ENCODE peak calls at places on chromosomes 12 and 14, in seven cellular contexts. One of them, this sample, is unnamed.

GRCh38 chr14:90300649-90301048 is 31.1 kb downstream of the NRDE2 start:
- DNase-seq in SJSA1: no peak
- DNase-seq in CD8-positive, alpha-beta memory T cell: no peak
- DNase-seq in GM12865: no peak
- DNase-seq in effector memory CD4-positive, alpha-beta T cell: no peak
- DNase-seq in AG09309: no peak
- DNase-seq in AG04450: no peak
- DNase-seq in this sample: no peak

GRCh38 chr12:102888511-102888910 is 28.5 kb downstream of the PAH start:
- DNase-seq in SJSA1: no peak
- DNase-seq in CD8-positive, alpha-beta memory T cell: no peak
- DNase-seq in GM12865: no peak
- DNase-seq in effector memory CD4-positive, alpha-beta T cell: no peak
- DNase-seq in AG09309: no peak
- DNase-seq in AG04450: no peak
- DNase-seq in this sample: no peak

GRCh38 chr12:101172316-101172715 is 37.7 kb downstream of the SLC5A8 start:
- DNase-seq in SJSA1: no peak
- DNase-seq in CD8-positive, alpha-beta memory T cell: no peak
- DNase-seq in GM12865: peak; percentile 7
- DNase-seq in effector memory CD4-positive, alpha-beta T cell: no peak
- DNase-seq in AG09309: peak; percentile 4
- DNase-seq in AG04450: no peak
- DNase-seq in this sample: no peak

GRCh38 chr14:102464846-102465341 is 44.7 kb downstream of the ANKRD9 start:
- DNase-seq in SJSA1: no peak
- DNase-seq in CD8-positive, alpha-beta memory T cell: no peak
- DNase-seq in GM12865: no peak
- DNase-seq in effector memory CD4-positive, alpha-beta T cell: no peak
- DNase-seq in AG09309: no peak
- DNase-seq in AG04450: no peak
- DNase-seq in this sample: no peak

GRCh38 chr14:72404998-72405397 is 472.8 kb downstream of the RGS6 start:
- DNase-seq in SJSA1: no peak
- DNase-seq in CD8-positive, alpha-beta memory T cell: no peak
- DNase-seq in GM12865: no peak
- DNase-seq in effector memory CD4-positive, alpha-beta T cell: no peak
- DNase-seq in AG09309: no peak
- DNase-seq in AG04450: no peak
- DNase-seq in this sample: no peak

GRCh38 chr14:34650786-34651584 is 21.0 kb upstream of the SNX6 start:
- DNase-seq in SJSA1: no peak
- DNase-seq in CD8-positive, alpha-beta memory T cell: no peak
- DNase-seq in GM12865: no peak
- DNase-seq in effector memory CD4-positive, alpha-beta T cell: no peak
- DNase-seq in AG09309: peak; percentile 99
- DNase-seq in AG04450: peak; percentile 98
- DNase-seq in this sample: peak; percentile 99

GRCh38 chr12:55642275-55643068 is 5.8 kb downstream of the OR10P1 start:
- DNase-seq in SJSA1: no peak
- DNase-seq in CD8-positive, alpha-beta memory T cell: no peak
- DNase-seq in GM12865: peak; percentile 48
- DNase-seq in effector memory CD4-positive, alpha-beta T cell: no peak
- DNase-seq in AG09309: no peak
- DNase-seq in AG04450: no peak
- DNase-seq in this sample: no peak

GRCh38 chr14:101604935-101605767 is 43.9 kb downstream of the DIO3 start:
- DNase-seq in SJSA1: no peak
- DNase-seq in CD8-positive, alpha-beta memory T cell: no peak
- DNase-seq in GM12865: no peak
- DNase-seq in effector memory CD4-positive, alpha-beta T cell: no peak
- DNase-seq in AG09309: no peak
- DNase-seq in AG04450: no peak
- DNase-seq in this sample: no peak

GRCh38 chr12:120078868-120079267 is 37.7 kb downstream of the RAB35 start:
- DNase-seq in SJSA1: no peak
- DNase-seq in CD8-positive, alpha-beta memory T cell: no peak
- DNase-seq in GM12865: no peak
- DNase-seq in effector memory CD4-positive, alpha-beta T cell: no peak
- DNase-seq in AG09309: no peak
- DNase-seq in AG04450: no peak
- DNase-seq in this sample: no peak

GRCh38 chr14:92988786-92989755 is 66.1 kb downstream of the CHGA start:
- DNase-seq in SJSA1: peak; percentile 47
- DNase-seq in CD8-positive, alpha-beta memory T cell: no peak
- DNase-seq in GM12865: no peak
- DNase-seq in effector memory CD4-positive, alpha-beta T cell: no peak
- DNase-seq in AG09309: no peak
- DNase-seq in AG04450: no peak
- DNase-seq in this sample: no peak

GRCh38 chr12:7289743-7290142 is 14.1 kb upstream of the ACSM4 start:
- DNase-seq in SJSA1: no peak
- DNase-seq in CD8-positive, alpha-beta memory T cell: no peak
- DNase-seq in GM12865: no peak
- DNase-seq in effector memory CD4-positive, alpha-beta T cell: no peak
- DNase-seq in AG09309: no peak
- DNase-seq in AG04450: no peak
- DNase-seq in this sample: no peak

GRCh38 chr14:90645842-90646443 is 170.3 kb downstream of the TTC7B start:
- DNase-seq in SJSA1: peak; percentile 50
- DNase-seq in CD8-positive, alpha-beta memory T cell: no peak
- DNase-seq in GM12865: no peak
- DNase-seq in effector memory CD4-positive, alpha-beta T cell: no peak
- DNase-seq in AG09309: no peak
- DNase-seq in AG04450: no peak
- DNase-seq in this sample: no peak

GRCh38 chr12:130958557-130959140 is 4.9 kb downstream of the ADGRD1 start:
- DNase-seq in SJSA1: no peak
- DNase-seq in CD8-positive, alpha-beta memory T cell: no peak
- DNase-seq in GM12865: no peak
- DNase-seq in effector memory CD4-positive, alpha-beta T cell: no peak
- DNase-seq in AG09309: no peak
- DNase-seq in AG04450: no peak
- DNase-seq in this sample: no peak

GRCh38 chr12:45128637-45129036 is 77.7 kb upstream of the DBX2 start:
- DNase-seq in SJSA1: no peak
- DNase-seq in CD8-positive, alpha-beta memory T cell: no peak
- DNase-seq in GM12865: no peak
- DNase-seq in effector memory CD4-positive, alpha-beta T cell: no peak
- DNase-seq in AG09309: no peak
- DNase-seq in AG04450: no peak
- DNase-seq in this sample: no peak

GRCh38 chr12:107304588-107305532 is 211.5 kb upstream of the CRY1 start:
- DNase-seq in SJSA1: no peak
- DNase-seq in CD8-positive, alpha-beta memory T cell: no peak
- DNase-seq in GM12865: no peak
- DNase-seq in effector memory CD4-positive, alpha-beta T cell: no peak
- DNase-seq in AG09309: no peak
- DNase-seq in AG04450: no peak
- DNase-seq in this sample: no peak

GRCh38 chr12:122684297-122684696 is 18.9 kb downstream of the HCAR2 start:
- DNase-seq in SJSA1: no peak
- DNase-seq in CD8-positive, alpha-beta memory T cell: no peak
- DNase-seq in GM12865: no peak
- DNase-seq in effector memory CD4-positive, alpha-beta T cell: no peak
- DNase-seq in AG09309: no peak
- DNase-seq in AG04450: no peak
- DNase-seq in this sample: no peak

DNA sequence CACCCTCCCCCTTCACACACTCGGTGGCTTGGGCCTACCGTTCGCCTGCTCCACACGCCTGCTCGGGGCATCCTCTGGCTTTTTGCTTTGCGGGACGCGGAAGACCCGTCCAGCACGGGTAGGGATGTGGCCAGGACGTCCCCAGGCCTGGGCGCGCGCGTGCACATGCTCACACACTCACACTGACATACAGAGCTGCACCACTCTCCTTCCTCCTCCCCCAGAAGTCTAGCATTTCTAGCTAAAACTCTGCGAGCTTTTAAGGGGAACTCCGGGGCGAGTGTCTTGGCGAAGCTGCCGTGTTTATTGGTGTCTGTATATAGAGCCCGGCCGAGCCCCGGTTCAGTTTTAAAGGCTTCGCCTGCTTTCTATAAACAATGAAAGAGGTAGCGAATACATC is 5.0 kb downstream of the TBX5 start:
- DNase-seq in SJSA1: no peak
- DNase-seq in CD8-positive, alpha-beta memory T cell: no peak
- DNase-seq in GM12865: no peak
- DNase-seq in effector memory CD4-positive, alpha-beta T cell: no peak
- DNase-seq in AG09309: peak; percentile 67
- DNase-seq in AG04450: peak; percentile 79
- DNase-seq in this sample: peak; percentile 53
- H3K4me3 ChIP-seq in SJSA1: no peak overlapping the region
- H3K4me3 ChIP-seq in CD8-positive, alpha-beta memory T cell: no peak overlapping the region
- H3K4me3 ChIP-seq in GM12865: no peak overlapping the region
- H3K4me3 ChIP-seq in effector memory CD4-positive, alpha-beta T cell: no peak overlapping the region
- H3K4me3 ChIP-seq in AG09309: peak overlapping the region; percentile 30
- H3K4me3 ChIP-seq in AG04450: peak overlapping the region; percentile 83
- H3K4me3 ChIP-seq in this sample: no peak overlapping the region

DNA sequence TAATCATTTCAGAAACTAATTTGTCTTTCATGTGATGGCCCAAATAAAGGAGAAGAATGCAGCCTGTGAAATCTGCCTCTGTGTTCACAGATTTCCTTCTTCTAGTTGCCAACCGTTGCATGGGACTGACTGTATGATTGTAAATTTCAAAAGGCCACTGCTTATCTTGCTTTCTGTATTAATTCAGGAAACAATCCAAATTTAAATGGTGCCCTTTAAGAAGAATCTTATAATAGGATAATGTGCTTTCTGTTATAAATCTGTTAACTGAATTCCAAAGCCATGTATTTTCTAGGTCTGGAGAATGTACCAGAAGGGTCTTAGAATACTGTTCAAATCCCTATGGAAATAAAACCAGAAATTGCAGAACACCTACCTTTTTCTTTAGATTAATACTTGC is 58.6 kb upstream of the ATP2A2 start:
- DNase-seq in SJSA1: no peak
- DNase-seq in CD8-positive, alpha-beta memory T cell: no peak
- DNase-seq in GM12865: no peak
- DNase-seq in effector memory CD4-positive, alpha-beta T cell: no peak
- DNase-seq in AG09309: no peak
- DNase-seq in AG04450: no peak
- DNase-seq in this sample: no peak
- H3K4me3 ChIP-seq in SJSA1: no peak overlapping the region
- H3K4me3 ChIP-seq in CD8-positive, alpha-beta memory T cell: no peak overlapping the region
- H3K4me3 ChIP-seq in GM12865: no peak overlapping the region
- H3K4me3 ChIP-seq in effector memory CD4-positive, alpha-beta T cell: no peak overlapping the region
- H3K4me3 ChIP-seq in AG09309: no peak overlapping the region
- H3K4me3 ChIP-seq in AG04450: no peak overlapping the region
- H3K4me3 ChIP-seq in this sample: no peak overlapping the region

GRCh38 chr12:115758886-115759620 is 518.4 kb downstream of the MED13L start:
- DNase-seq in SJSA1: no peak
- DNase-seq in CD8-positive, alpha-beta memory T cell: no peak
- DNase-seq in GM12865: no peak
- DNase-seq in effector memory CD4-positive, alpha-beta T cell: no peak
- DNase-seq in AG09309: no peak
- DNase-seq in AG04450: no peak
- DNase-seq in this sample: no peak
- H3K4me3 ChIP-seq in SJSA1: no peak overlapping the region
- H3K4me3 ChIP-seq in CD8-positive, alpha-beta memory T cell: no peak overlapping the region
- H3K4me3 ChIP-seq in GM12865: no peak overlapping the region
- H3K4me3 ChIP-seq in effector memory CD4-positive, alpha-beta T cell: no peak overlapping the region
- H3K4me3 ChIP-seq in AG09309: no peak overlapping the region
- H3K4me3 ChIP-seq in AG04450: peak overlapping the region; percentile 44
- H3K4me3 ChIP-seq in this sample: no peak overlapping the region

GRCh38 chr14:89040080-89040437 is 215.6 kb downstream of the TTC8 start:
- DNase-seq in SJSA1: no peak
- DNase-seq in CD8-positive, alpha-beta memory T cell: no peak
- DNase-seq in GM12865: no peak
- DNase-seq in effector memory CD4-positive, alpha-beta T cell: no peak
- DNase-seq in AG09309: no peak
- DNase-seq in AG04450: no peak
- DNase-seq in this sample: no peak
- H3K4me3 ChIP-seq in SJSA1: no peak overlapping the region
- H3K4me3 ChIP-seq in CD8-positive, alpha-beta memory T cell: no peak overlapping the region
- H3K4me3 ChIP-seq in GM12865: no peak overlapping the region
- H3K4me3 ChIP-seq in effector memory CD4-positive, alpha-beta T cell: no peak overlapping the region
- H3K4me3 ChIP-seq in AG09309: no peak overlapping the region
- H3K4me3 ChIP-seq in AG04450: no peak overlapping the region
- H3K4me3 ChIP-seq in this sample: no peak overlapping the region

GRCh38 chr12:56994231-56994746 is 12.1 kb downstream of the ZBTB39 start:
- DNase-seq in SJSA1: no peak
- DNase-seq in CD8-positive, alpha-beta memory T cell: no peak
- DNase-seq in GM12865: no peak
- DNase-seq in effector memory CD4-positive, alpha-beta T cell: no peak
- DNase-seq in AG09309: no peak
- DNase-seq in AG04450: no peak
- DNase-seq in this sample: no peak
- H3K4me3 ChIP-seq in SJSA1: no peak overlapping the region
- H3K4me3 ChIP-seq in CD8-positive, alpha-beta memory T cell: no peak overlapping the region
- H3K4me3 ChIP-seq in GM12865: no peak overlapping the region
- H3K4me3 ChIP-seq in effector memory CD4-positive, alpha-beta T cell: no peak overlapping the region
- H3K4me3 ChIP-seq in AG09309: no peak overlapping the region
- H3K4me3 ChIP-seq in AG04450: no peak overlapping the region
- H3K4me3 ChIP-seq in this sample: no peak overlapping the region

GRCh38 chr14:86363047-86363446 is 833.1 kb downstream of the FLRT2 start:
- DNase-seq in SJSA1: no peak
- DNase-seq in CD8-positive, alpha-beta memory T cell: no peak
- DNase-seq in GM12865: no peak
- DNase-seq in effector memory CD4-positive, alpha-beta T cell: no peak
- DNase-seq in AG09309: no peak
- DNase-seq in AG04450: no peak
- DNase-seq in this sample: no peak

GRCh38 chr14:86363576-86363975 is 833.6 kb downstream of the FLRT2 start:
- DNase-seq in SJSA1: no peak
- DNase-seq in CD8-positive, alpha-beta memory T cell: no peak
- DNase-seq in GM12865: no peak
- DNase-seq in effector memory CD4-positive, alpha-beta T cell: no peak
- DNase-seq in AG09309: no peak
- DNase-seq in AG04450: no peak
- DNase-seq in this sample: no peak

GRCh38 chr14:86364634-86365033 is 834.7 kb downstream of the FLRT2 start:
- DNase-seq in SJSA1: no peak
- DNase-seq in CD8-positive, alpha-beta memory T cell: no peak
- DNase-seq in GM12865: no peak
- DNase-seq in effector memory CD4-positive, alpha-beta T cell: no peak
- DNase-seq in AG09309: no peak
- DNase-seq in AG04450: no peak
- DNase-seq in this sample: no peak
- H3K4me3 ChIP-seq in SJSA1: no peak overlapping the region
- H3K4me3 ChIP-seq in CD8-positive, alpha-beta memory T cell: no peak overlapping the region
- H3K4me3 ChIP-seq in GM12865: no peak overlapping the region
- H3K4me3 ChIP-seq in effector memory CD4-positive, alpha-beta T cell: no peak overlapping the region
- H3K4me3 ChIP-seq in AG09309: no peak overlapping the region
- H3K4me3 ChIP-seq in AG04450: no peak overlapping the region
- H3K4me3 ChIP-seq in this sample: no peak overlapping the region

DNA sequence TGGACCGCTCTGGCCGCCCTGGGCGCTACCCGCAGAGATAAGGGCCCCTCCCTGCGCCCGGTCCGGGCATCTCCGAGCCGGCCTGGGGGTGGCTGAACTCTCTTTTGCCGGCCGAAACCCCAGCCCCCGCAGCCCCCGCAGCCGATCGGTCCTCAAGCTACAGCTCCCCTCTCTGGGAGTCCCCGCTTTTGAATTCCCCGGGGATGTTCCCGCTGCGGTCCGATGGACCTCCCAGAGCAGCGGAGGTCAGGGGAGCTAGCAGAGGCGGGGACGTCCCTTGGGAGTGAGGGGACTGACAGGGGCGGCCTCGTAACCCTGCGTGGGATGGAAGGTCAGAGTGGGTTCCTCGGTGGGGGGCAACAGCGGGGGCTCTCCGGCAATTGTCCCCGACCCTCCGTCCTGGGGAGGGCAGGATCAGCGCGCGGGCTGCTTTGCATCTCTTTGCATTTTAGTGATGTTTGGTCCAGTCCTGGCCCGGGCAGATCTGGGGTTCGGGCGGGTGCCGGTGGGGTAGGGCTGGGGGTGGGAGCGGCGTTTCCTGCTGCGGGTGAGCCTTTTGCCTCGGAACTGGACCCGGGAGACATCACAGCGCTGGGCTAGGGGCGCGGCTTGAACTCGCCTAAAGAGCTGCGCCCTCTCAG is at the start of gene CRIP1:
- DNase-seq in SJSA1: no peak
- DNase-seq in CD8-positive, alpha-beta memory T cell: no peak
- DNase-seq in GM12865: peak; percentile 45
- DNase-seq in effector memory CD4-positive, alpha-beta T cell: no peak
- DNase-seq in AG09309: no peak
- DNase-seq in AG04450: no peak
- DNase-seq in this sample: no peak
- H3K4me3 ChIP-seq in SJSA1: no peak within 1 kb of the TSS
- H3K4me3 ChIP-seq in CD8-positive, alpha-beta memory T cell: peak within 1 kb of the TSS; percentile 82
- H3K4me3 ChIP-seq in GM12865: peak within 1 kb of the TSS; percentile 88
- H3K4me3 ChIP-seq in effector memory CD4-positive, alpha-beta T cell: peak within 1 kb of the TSS; percentile 71
- H3K4me3 ChIP-seq in AG09309: no peak within 1 kb of the TSS
- H3K4me3 ChIP-seq in AG04450: no peak within 1 kb of the TSS
- H3K4me3 ChIP-seq in this sample: peak within 1 kb of the TSS; percentile 26